ENCODE peak calls at places on chromosome 22, in seven cellular contexts. C is GM12891, W is SK-N-SH, Z is suprapubic skin, N is transverse colon, R is stomach, Q is GM23338. X is an unnamed sample.
A peak's percentile ranks its signal among the peaks of the same experiment; 100 is the strongest.

GRCh38 chr22:48212727-48213126 is 1450.3 kb downstream of the TBC1D22A start:
- DNase-seq in C (no peak), W (no peak), Z (no peak), N (no peak), R (no peak), Q (no peak), X (no peak)

GRCh38 chr22:24994070-24994763 is 41.7 kb downstream of the KIAA1671 start:
- DNase-seq in C (no peak), W (no peak), Z (no peak), N (peak; percentile 87), R (peak; percentile 58), Q (peak; percentile 64), X (peak; percentile 74)

GRCh38 chr22:38655532-38656255 is 498 bp downstream of the FAM227A start:
- DNase-seq in C (no peak), W (peak; percentile 26), Z (peak; percentile 67), N (no peak), R (no peak), Q (no peak), X (no peak)

GRCh38 chr22:22901578-22902218 is 14.1 kb downstream of the IGLL5 start:
- DNase-seq in C (no peak), W (no peak), Z (no peak), N (no peak), R (no peak), Q (no peak), X (no peak)

GRCh38 chr22:35593071-35593884 is 23.9 kb downstream of the MB start:
- DNase-seq in C (no peak), W (no peak), Z (no peak), N (no peak), R (no peak), Q (no peak), X (no peak)

GRCh38 chr22:36339171-36340065 is 48.3 kb downstream of the MYH9 start:
- DNase-seq in C (no peak), W (no peak), Z (no peak), N (no peak), R (no peak), Q (no peak), X (no peak)

GRCh38 chr22:49359061-49359460 is 468.6 kb downstream of the BRD1 start:
- DNase-seq in C (no peak), W (no peak), Z (no peak), N (no peak), R (peak; percentile 19), Q (no peak), X (no peak)

GRCh38 chr22:20128902-20129746 is 2.5 kb upstream of the ZDHHC8 start:
- DNase-seq in C (no peak), W (no peak), Z (no peak), N (peak; percentile 38), R (peak; percentile 37), Q (peak; percentile 78), X (no peak)

GRCh38 chr22:19510919-19511341 is 13.3 kb downstream of the CLDN5 start:
- DNase-seq in C (no peak), W (no peak), Z (no peak), N (no peak), R (no peak), Q (no peak), X (no peak)

GRCh38 chr22:39414886-39415285 is 15.3 kb downstream of the TAB1 start:
- DNase-seq in C (no peak), W (no peak), Z (no peak), N (no peak), R (no peak), Q (no peak), X (no peak)

GRCh38 chr22:36419912-36420882 is 32.4 kb upstream of the MYH9 start:
- DNase-seq in C (no peak), W (no peak), Z (no peak), N (peak; percentile 36), R (no peak), Q (no peak), X (no peak)

GRCh38 chr22:38716827-38717226 is 11.1 kb downstream of the GTPBP1 start:
- DNase-seq in C (no peak), W (no peak), Z (no peak), N (no peak), R (no peak), Q (no peak), X (no peak)

GRCh38 chr22:49296561-49296960 is 531.1 kb downstream of the BRD1 start:
- DNase-seq in C (no peak), W (no peak), Z (no peak), N (no peak), R (peak; percentile 22), Q (no peak), X (peak; percentile 4)

GRCh38 chr22:36395922-36396321 is 8.2 kb upstream of the MYH9 start:
- DNase-seq in C (no peak), W (peak; percentile 52), Z (no peak), N (no peak), R (no peak), Q (no peak), X (no peak)

GRCh38 chr22:20549232-20549841 is 41.9 kb downstream of the MED15 start:
- DNase-seq in C (no peak), W (no peak), Z (peak; percentile 70), N (no peak), R (no peak), Q (peak; percentile 26), X (no peak)

GRCh38 chr22:48895831-48896765 is 931.6 kb downstream of the BRD1 start:
- DNase-seq in C (no peak), W (no peak), Z (no peak), N (no peak), R (no peak), Q (no peak), X (no peak)

GRCh38 chr22:48478529-48479265 is 1349.0 kb downstream of the BRD1 start:
- DNase-seq in C (no peak), W (no peak), Z (peak; percentile 28), N (no peak), R (no peak), Q (no peak), X (no peak)

GRCh38 chr22:49077036-49077393 is 750.7 kb downstream of the BRD1 start:
- DNase-seq in C (no peak), W (peak; percentile 63), Z (no peak), N (no peak), R (no peak), Q (no peak), X (no peak)

GRCh38 chr22:22380098-22381030 is 128.2 kb downstream of the ZNF280B start:
- DNase-seq in C (peak; percentile 37), W (peak; percentile 35), Z (no peak), N (peak; percentile 61), R (no peak), Q (peak; percentile 66), X (no peak)

GRCh38 chr22:42500164-42500835 is 19.3 kb downstream of the RRP7A start:
- DNase-seq in C (peak; percentile 99), W (peak; percentile 96), Z (peak; percentile 88), N (peak; percentile 92), R (peak; percentile 89), Q (peak; percentile 94), X (peak; percentile 81)
- TF ChIP-seq POLR2AphosphoS5 in C (no peak), W (no peak), Z (no peak), N (peak; percentile 83), R (peak; percentile 15), Q (peak; percentile 78), X (peak; percentile 30)

GRCh38 chr22:46107753-46108563 is 42.4 kb upstream of the PPARA start:
- DNase-seq in C (no peak), W (peak; percentile 76), Z (no peak), N (no peak), R (no peak), Q (no peak), X (no peak)
- TF ChIP-seq POLR2AphosphoS5 in C (no peak), W (peak; percentile 18), Z (no peak), N (no peak), R (no peak), Q (no peak), X (no peak)

GRCh38 chr22:42805016-42805997 is 51.8 kb downstream of the ARFGAP3 start:
- DNase-seq in C (no peak), W (peak; percentile 33), Z (no peak), N (no peak), R (peak; percentile 89), Q (peak; percentile 34), X (peak; percentile 89)
- TF ChIP-seq POLR2AphosphoS5 in C (no peak), W (no peak), Z (no peak), N (no peak), R (peak; percentile 6), Q (no peak), X (no peak)

GRCh38 chr22:42073568-42074152 is 388 bp upstream of the PHETA2 start:
- DNase-seq in C (no peak), W (no peak), Z (no peak), N (no peak), R (no peak), Q (no peak), X (no peak)

GRCh38 chr22:42074846-42075245 is 798 bp downstream of the PHETA2 start:
- DNase-seq in C (no peak), W (no peak), Z (no peak), N (no peak), R (no peak), Q (no peak), X (no peak)

GRCh38 chr22:42075277-42075676 is 1.2 kb downstream of the PHETA2 start:
- DNase-seq in C (no peak), W (no peak), Z (no peak), N (no peak), R (no peak), Q (no peak), X (no peak)

GRCh38 chr22:42072606-42073330 is 1.3 kb upstream of the PHETA2 start:
- DNase-seq in C (no peak), W (no peak), Z (no peak), N (no peak), R (no peak), Q (no peak), X (no peak)

DNA sequence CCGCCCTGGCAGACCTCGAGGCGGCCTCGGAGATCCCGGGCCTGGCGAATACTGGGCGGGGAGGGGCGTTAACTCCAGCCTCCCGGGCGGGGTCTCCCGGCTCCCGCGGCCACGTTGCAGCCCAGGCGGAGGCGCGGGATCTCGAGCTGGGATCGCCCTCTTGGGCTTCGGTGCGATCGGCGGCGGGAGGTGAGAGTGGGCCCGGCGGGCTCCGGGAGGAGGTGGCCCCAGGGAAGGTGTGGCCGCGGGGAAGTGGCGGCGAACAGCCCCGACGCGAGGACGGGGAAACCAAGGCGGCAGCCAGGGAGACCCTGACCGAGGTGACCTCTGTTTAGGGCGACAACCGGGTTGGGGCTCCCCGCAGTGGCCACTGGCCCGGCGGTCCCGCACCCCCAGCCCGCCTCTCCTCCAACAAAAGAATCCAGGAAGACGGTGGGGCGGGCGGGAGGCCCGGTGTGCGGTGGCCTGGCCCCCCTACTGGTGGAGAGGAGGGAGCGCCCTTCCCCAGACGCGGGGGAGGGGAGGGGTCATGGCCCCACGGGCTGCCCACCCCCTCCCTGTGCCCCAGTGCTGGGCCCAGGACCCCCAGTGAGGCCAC is at the start of gene PHETA2:
- DNase-seq in C (no peak), W (peak; percentile 65), Z (peak; percentile 80), N (peak; percentile 63), R (peak; percentile 61), Q (peak; percentile 68), X (peak; percentile 60)
- TF ChIP-seq POLR2AphosphoS5 in C (no peak), W (no peak), Z (no peak), N (peak; percentile 37), R (peak; percentile 49), Q (peak; percentile 17), X (peak; percentile 42)

GRCh38 chr22:27220349-27220748 is 563.0 kb downstream of the MIAT start:
- DNase-seq in C (no peak), W (no peak), Z (no peak), N (no peak), R (no peak), Q (no peak), X (no peak)
- TF ChIP-seq POLR2AphosphoS5 in C (no peak), W (no peak), Z (no peak), N (no peak), R (peak; percentile 34), Q (no peak), X (peak; percentile 54)